ENCODE peak calls at places on chromosome 1, in eight cellular contexts. X is fibroblast of mammary gland, Q is progenitor cell of endocrine pancreas, H is fibroblast of lung, F is NCI-H146, T is SK-N-SH, B is iris pigment epithelial cell, O is T-helper 9 cell. I is an unnamed sample.

GRCh38 chr1:62530516-62531154 is 66.7 kb upstream of the ANGPTL3 start:
- DNase-seq in F (peak), Q (peak), O (no peak), T (peak), B (peak), H (peak), X (peak), I (no peak)

GRCh38 chr1:208159542-208160258 is 84.5 kb downstream of the PLXNA2 start:
- DNase-seq in O (no peak), X (peak), Q (no peak), H (peak), F (no peak), T (peak), B (peak), I (no peak)

GRCh38 chr1:111192643-111193519 is 7.6 kb downstream of the DENND2D start:
- DNase-seq in F (no peak), H (peak), B (peak), Q (no peak), O (no peak), T (no peak), X (no peak), I (no peak)

GRCh38 chr1:21337459-21337930 is 47.2 kb upstream of the ECE1 start:
- DNase-seq in H (no peak), T (no peak), F (no peak), Q (no peak), B (no peak), O (no peak), X (no peak), I (no peak)

GRCh38 chr1:24906760-24907490 is 23.2 kb downstream of the RUNX3 start:
- DNase-seq in O (no peak), Q (no peak), F (no peak), B (no peak), T (no peak), H (no peak), X (no peak), I (no peak)

GRCh38 chr1:8552135-8552534 is 234.2 kb downstream of the SLC45A1 start:
- DNase-seq in O (no peak), B (no peak), H (no peak), F (no peak), T (no peak), X (no peak), Q (no peak), I (no peak)

GRCh38 chr1:235624751-235625192 is 24.8 kb downstream of the GNG4 start:
- DNase-seq in Q (no peak), B (peak), X (peak), F (no peak), O (no peak), T (no peak), H (peak), I (no peak)

GRCh38 chr1:193806079-193807048 is 620.0 kb upstream of the B3GALT2 start:
- DNase-seq in Q (no peak), H (peak), X (no peak), T (no peak), B (no peak), O (no peak), F (no peak), I (no peak)

GRCh38 chr1:22886211-22886610 is 86.5 kb downstream of the LACTBL1 start:
- DNase-seq in O (no peak), B (peak), Q (no peak), T (no peak), X (peak), H (peak), F (no peak), I (no peak)

GRCh38 chr1:46637444-46638083 is 21.0 kb upstream of the MOB3C start:
- DNase-seq in H (no peak), X (no peak), O (no peak), T (no peak), B (no peak), F (no peak), Q (no peak), I (no peak)

GRCh38 chr1:70295737-70296136 is 58.8 kb downstream of the ANKRD13C start:
- DNase-seq in H (no peak), O (no peak), X (no peak), Q (no peak), B (no peak), F (no peak), T (no peak), I (no peak)

GRCh38 chr1:116920211-116920610 is 10.5 kb downstream of the PTGFRN start:
- DNase-seq in B (no peak), H (no peak), X (peak), Q (no peak), F (no peak), O (no peak), T (no peak), I (no peak)

GRCh38 chr1:6519935-6520621 is 28.6 kb upstream of the PLEKHG5 start:
- DNase-seq in B (peak), X (peak), T (peak), O (no peak), Q (no peak), F (peak), H (peak), I (no peak)

GRCh38 chr1:61210435-61211012 is 128.2 kb downstream of the NFIA start:
- DNase-seq in Q (no peak), H (no peak), O (no peak), F (no peak), B (no peak), X (peak), T (no peak), I (no peak)

GRCh38 chr1:160399544-160400283 is 650 bp upstream of the VANGL2 start:
- DNase-seq in B (no peak), Q (no peak), O (no peak), T (no peak), X (no peak), F (no peak), H (no peak), I (no peak)

GRCh38 chr1:81598623-81599022 is 202.1 kb upstream of the ADGRL2 start:
- DNase-seq in F (no peak), B (no peak), T (no peak), O (no peak), Q (no peak), X (no peak), H (no peak), I (no peak)

GRCh38 chr1:81998165-81998564 is 197.4 kb downstream of the ADGRL2 start:
- DNase-seq in X (peak), H (peak), O (no peak), F (no peak), B (peak), Q (no peak), T (no peak), I (no peak)

GRCh38 chr1:33383974-33384767 is 46.7 kb downstream of the PHC2 start:
- DNase-seq in O (no peak), X (peak), Q (no peak), F (no peak), T (no peak), B (peak), H (peak), I (no peak)

GRCh38 chr1:75797273-75797588 is 549 bp downstream of the MSH4 start:
- DNase-seq in X (no peak), T (no peak), H (peak), O (no peak), Q (no peak), F (no peak), B (no peak), I (no peak)

GRCh38 chr1:109567823-109568222 is 19.4 kb downstream of the GNAI3 start:
- DNase-seq in T (no peak), B (no peak), F (no peak), H (no peak), O (no peak), X (no peak), Q (no peak), I (no peak)

GRCh38 chr1:34740161-34740875 is 14.5 kb upstream of the GJB5 start:
- DNase-seq in F (no peak), X (no peak), O (no peak), Q (no peak), H (peak), B (peak), T (no peak), I (no peak)

GRCh38 chr1:187566371-187566770 is 737.6 kb downstream of the PLA2G4A start:
- DNase-seq in H (no peak), T (no peak), B (peak), Q (no peak), F (no peak), X (no peak), O (no peak), I (no peak)

GRCh38 chr1:19250629-19251304 is 557 bp downstream of the EMC1 start:
- DNase-seq in H (no peak), F (peak), O (no peak), T (no peak), B (no peak), Q (no peak), X (no peak), I (no peak)

GRCh38 chr1:8006037-8006963 is 19.8 kb downstream of the ERRFI1 start:
- DNase-seq in Q (no peak), B (peak), O (no peak), X (peak), H (peak), F (peak), T (no peak), I (no peak)

GRCh38 chr1:228500901-228501871 is 14.0 kb downstream of the RNF187 start:
- DNase-seq in H (peak), F (peak), O (peak), T (peak), Q (peak), B (peak), X (peak), I (peak)

GRCh38 chr1:156896490-156897033 is 3.0 kb downstream of the PEAR1 start:
- DNase-seq in B (peak), X (peak), O (no peak), H (peak), F (no peak), Q (no peak), T (peak), I (no peak)

GRCh38 chr1:235102993-235103411 is 25.6 kb downstream of the TOMM20 start:
- DNase-seq in B (no peak), H (no peak), Q (no peak), T (no peak), O (no peak), X (peak), F (no peak), I (no peak)

GRCh38 chr1:64268653-64269557 is 65.5 kb downstream of the UBE2U start:
- DNase-seq in F (peak), O (peak), Q (peak), H (peak), X (peak), T (peak), B (peak), I (no peak)

GRCh38 chr1:64480999-64481772 is 11.3 kb downstream of the CACHD1 start:
- DNase-seq in O (no peak), X (no peak), B (no peak), T (peak), H (peak), F (no peak), Q (no peak), I (no peak)

GRCh38 chr1:18651727-18652126 is 21.1 kb downstream of the PAX7 start:
- DNase-seq in F (no peak), Q (no peak), T (no peak), X (no peak), H (no peak), O (no peak), B (no peak), I (no peak)

GRCh38 chr1:115954684-115955083 is 21.6 kb upstream of the SLC22A15 start:
- DNase-seq in B (no peak), T (no peak), O (no peak), X (no peak), H (no peak), F (no peak), Q (no peak), I (no peak)

I was measured in D721Med.